ENCODE peak calls at places on chromosomes 11 and 22, in nine cellular contexts. I is Daoy, H is thoracic aorta, V is choroid plexus epithelial cell, S is heart left ventricle, Y is Right ventricle myocardium superior, F is NCI-H1417 treated with DMSO at 0.1 percent for 48 hours, X is GM13977, T is HTR-8/SVneo. Z is an unnamed sample.

GRCh38 chr22:33919591-33920501 is at the start of gene LARGE1:
- DNase-seq in F (no peak), X (peak; percentile 39), H (no peak), I (no peak), T (no peak), Y (peak; percentile 64), S (peak; percentile 43), V (peak; percentile 27), Z (peak; percentile 3)

GRCh38 chr11:116472661-116473060 is 300.1 kb downstream of the BUD13 start:
- DNase-seq in F (no peak), S (no peak), I (no peak), Y (no peak), T (no peak), H (no peak), V (peak; percentile 1), X (no peak), Z (no peak)

GRCh38 chr22:36734171-36735058 is 30.9 kb upstream of the CACNG2 start:
- DNase-seq in V (peak; percentile 12), S (no peak), T (no peak), I (peak; percentile 49), F (no peak), H (no peak), Y (no peak), X (peak; percentile 61), Z (no peak)

GRCh38 chr11:111976119-111976518 is 39.0 kb downstream of the DIXDC1 start:
- DNase-seq in H (no peak), X (no peak), F (no peak), I (no peak), S (no peak), T (no peak), Y (no peak), V (no peak), Z (no peak)

GRCh38 chr22:35995772-35996171 is 32.9 kb downstream of the RBFOX2 start:
- DNase-seq in H (peak; percentile 27), I (peak; percentile 77), X (no peak), V (peak; percentile 90), F (no peak), S (peak; percentile 85), Y (peak; percentile 79), T (peak; percentile 20), Z (no peak)

GRCh38 chr11:65298131-65298535 is 16.5 kb upstream of the CDC42EP2 start:
- DNase-seq in T (no peak), S (peak; percentile 86), F (no peak), I (no peak), Y (peak; percentile 96), V (peak; percentile 77), H (no peak), X (no peak), Z (no peak)

GRCh38 chr11:69040581-69041260 is 8.0 kb upstream of the TPCN2 start:
- DNase-seq in Y (no peak), I (peak; percentile 81), H (no peak), F (no peak), T (no peak), X (no peak), V (peak; percentile 79), S (no peak), Z (no peak)

GRCh38 chr11:67629386-67630229 is at the start of gene NUDT8:
- DNase-seq in F (no peak), I (peak; percentile 83), H (peak; percentile 51), Y (peak; percentile 93), V (peak; percentile 81), S (peak; percentile 85), X (peak; percentile 88), T (peak; percentile 93), Z (peak; percentile 84)

GRCh38 chr11:47485112-47485511 is 36.2 kb upstream of the RAPSN start:
- DNase-seq in Y (no peak), I (no peak), V (no peak), F (no peak), X (no peak), H (no peak), S (no peak), T (no peak), Z (no peak)

GRCh38 chr11:45663486-45664375 is 1.7 kb downstream of the CHST1 start:
- DNase-seq in F (no peak), S (no peak), X (no peak), Y (no peak), I (peak; percentile 55), T (no peak), V (no peak), H (no peak), Z (no peak)

GRCh38 chr11:44236261-44236660 is 73.7 kb downstream of the ALX4 start:
- DNase-seq in S (no peak), V (no peak), H (no peak), T (no peak), I (no peak), F (no peak), Y (no peak), X (no peak), Z (no peak)

GRCh38 chr11:36558511-36559413 is 9.0 kb upstream of the RAG1 start:
- DNase-seq in I (no peak), H (no peak), Y (no peak), T (no peak), V (no peak), X (peak; percentile 45), F (no peak), S (no peak), Z (no peak)

GRCh38 chr11:44931466-44931865 is 19.2 kb downstream of the TP53I11 start:
- DNase-seq in S (no peak), I (no peak), X (no peak), F (no peak), V (no peak), T (no peak), Y (no peak), H (no peak), Z (no peak)

GRCh38 chr11:9208726-9209501 is 56.2 kb downstream of the DENND5A start:
- DNase-seq in V (peak; percentile 22), T (no peak), X (no peak), H (no peak), Y (no peak), S (no peak), I (peak; percentile 19), F (no peak), Z (no peak)

GRCh38 chr11:15690326-15690725 is 575.6 kb downstream of the INSC start:
- DNase-seq in I (no peak), V (no peak), X (no peak), S (no peak), F (no peak), H (no peak), T (no peak), Y (no peak), Z (no peak)

GRCh38 chr11:48193876-48194275 is 22.7 kb upstream of the OR4B1 start:
- DNase-seq in H (no peak), S (no peak), Y (no peak), V (peak; percentile 35), I (no peak), F (no peak), X (no peak), T (no peak), Z (no peak)

GRCh38 chr11:24386551-24387404 is 110.1 kb upstream of the LUZP2 start:
- DNase-seq in F (no peak), X (no peak), Y (no peak), V (peak; percentile 74), I (no peak), T (peak; percentile 2), H (no peak), S (no peak), Z (no peak)

GRCh38 chr11:23769214-23769613 is 727.6 kb upstream of the LUZP2 start:
- DNase-seq in F (no peak), S (no peak), I (no peak), H (no peak), Y (no peak), T (no peak), X (no peak), V (no peak), Z (no peak)

GRCh38 chr11:114137054-114137453 is 77.5 kb downstream of the ZBTB16 start:
- DNase-seq in X (no peak), I (no peak), V (peak; percentile 56), T (no peak), Y (no peak), S (no peak), F (no peak), H (no peak), Z (no peak)

GRCh38 chr11:101929516-101929915 is 13.2 kb upstream of the ANGPTL5 start:
- DNase-seq in S (no peak), H (no peak), Y (no peak), V (no peak), I (no peak), T (no peak), X (no peak), F (no peak), Z (no peak)

GRCh38 chr11:1291295-1292017 is 18.0 kb downstream of the TOLLIP start:
- DNase-seq in X (no peak), S (no peak), T (no peak), Y (peak; percentile 27), V (no peak), F (no peak), H (no peak), I (no peak), Z (no peak)

GRCh38 chr11:124837491-124837856 is 27.8 kb upstream of the ROBO3 start:
- DNase-seq in V (peak; percentile 94), F (peak; percentile 67), X (peak; percentile 70), H (no peak), T (peak; percentile 46), S (peak; percentile 26), Y (no peak), I (peak; percentile 67), Z (peak; percentile 30)

GRCh38 chr22:41022470-41023298 is 69.7 kb upstream of the EP300 start:
- DNase-seq in V (peak; percentile 84), X (peak; percentile 78), F (peak; percentile 16), H (peak; percentile 43), S (peak; percentile 93), Y (peak; percentile 96), I (peak; percentile 81), T (peak; percentile 88), Z (peak; percentile 83)

GRCh38 chr11:129089279-129089678 is 102.8 kb downstream of the ARHGAP32 start:
- DNase-seq in S (no peak), T (no peak), H (no peak), F (no peak), X (no peak), I (no peak), Y (no peak), V (peak; percentile 32), Z (no peak)

GRCh38 chr11:129853508-129854228 is 38.0 kb downstream of the TMEM45B start:
- DNase-seq in S (no peak), Y (peak; percentile 54), H (no peak), V (peak; percentile 59), T (no peak), X (no peak), I (peak; percentile 41), F (peak; percentile 60), Z (no peak)

GRCh38 chr11:72736452-72737069 is 15.6 kb downstream of the ARAP1 start:
- DNase-seq in I (peak; percentile 75), F (no peak), X (no peak), H (no peak), S (peak; percentile 57), T (peak; percentile 78), V (no peak), Y (peak; percentile 76), Z (peak; percentile 67)

GRCh38 chr11:3745161-3745560 is 52.2 kb downstream of the NUP98 start:
- DNase-seq in S (no peak), V (no peak), F (no peak), I (no peak), Y (no peak), T (no peak), H (no peak), X (no peak), Z (no peak)

GRCh38 chr11:31641477-31642062 is 132.0 kb downstream of the ELP4 start:
- DNase-seq in Y (no peak), F (peak; percentile 46), V (peak; percentile 61), I (peak; percentile 48), T (peak; percentile 1), H (no peak), S (no peak), X (no peak), Z (peak; percentile 64)

Z was measured in A549.